ENCODE peak calls at places on chromosomes 5 and 9, in five cellular contexts. S is fibroblast of pulmonary artery; J is pons; I is activated CD4-positive, alpha-beta T cell treated with anti-CD3 and anti-CD28 coated beads for 24 hours; A is Calu3. L is an unnamed sample.

GRCh38 chr9:98017306-98017705 is 34.2 kb downstream of the ANP32B start:
- DNase-seq in J (no peak), I (no peak), A (no peak), S (no peak), L (no peak)

GRCh38 chr5:111618644-111619271 is 106.4 kb upstream of the STARD4 start:
- DNase-seq in S (no peak), I (no peak), J (no peak), A (no peak), L (no peak)

GRCh38 chr5:19927170-19927569 is 60.8 kb downstream of the CDH18 start:
- DNase-seq in J (no peak), A (no peak), I (no peak), S (no peak), L (no peak)

GRCh38 chr9:78788101-78788500 is 491.2 kb downstream of the PSAT1 start:
- DNase-seq in J (no peak), I (no peak), A (no peak), S (peak; percentile 14), L (no peak)

GRCh38 chr9:77987880-77988525 is 43.6 kb downstream of the GNAQ start:
- DNase-seq in A (no peak), S (no peak), J (no peak), I (no peak), L (no peak)

GRCh38 chr5:96338624-96339023 is 94.4 kb downstream of the PCSK1 start:
- DNase-seq in I (no peak), S (peak; percentile 30), J (peak; percentile 31), A (peak; percentile 38), L (no peak)

GRCh38 chr5:154071799-154072781 is 33.3 kb downstream of the MFAP3 start:
- DNase-seq in S (peak; percentile 81), A (peak; percentile 84), I (peak; percentile 82), J (peak; percentile 74), L (peak; percentile 70)

GRCh38 chr9:32455738-32456137 is 70.3 kb downstream of the RIGI start:
- DNase-seq in S (peak; percentile 19), I (no peak), J (no peak), A (no peak), L (no peak)

GRCh38 chr5:81751836-81752643 is 1.1 kb upstream of the SSBP2 start:
- DNase-seq in A (no peak), S (no peak), I (peak; percentile 6), J (peak; percentile 63), L (peak; percentile 18)

GRCh38 chr9:130390986-130391385 is 53.8 kb upstream of the ASS1 start:
- DNase-seq in S (no peak), J (no peak), I (no peak), A (no peak), L (no peak)

GRCh38 chr9:96071245-96072124 is 196.0 kb downstream of the ERCC6L2 start:
- DNase-seq in J (peak; percentile 40), S (peak; percentile 25), A (peak; percentile 29), I (no peak), L (no peak)

GRCh38 chr9:71121275-71122168 is at the start of gene TRPM3:
- DNase-seq in J (no peak), S (no peak), I (no peak), A (no peak), L (no peak)

GRCh38 chr5:101977729-101978345 is 318.2 kb downstream of the SLCO4C1 start:
- DNase-seq in I (no peak), J (peak; percentile 60), A (peak; percentile 20), S (peak; percentile 54), L (peak; percentile 14)

GRCh38 chr9:126319651-126320050 is 7.0 kb upstream of the MVB12B start:
- DNase-seq in S (no peak), J (peak; percentile 71), A (no peak), I (no peak), L (no peak)

GRCh38 chr5:40776658-40776977 is 20.9 kb upstream of the TTC33 start:
- DNase-seq in S (no peak), A (no peak), J (no peak), I (no peak), L (no peak)

GRCh38 chr5:102450313-102450990 is 48.3 kb downstream of the SLCO6A1 start:
- DNase-seq in A (no peak), I (no peak), S (peak; percentile 0), J (no peak), L (no peak)

GRCh38 chr5:154858972-154859950 is 834 bp downstream of the CNOT8 start:
- DNase-seq in S (no peak), J (peak; percentile 60), A (no peak), I (no peak), L (no peak)

GRCh38 chr5:72015103-72015548 is 92.1 kb upstream of the MAP1B start:
- DNase-seq in A (peak; percentile 85), S (peak; percentile 99), J (peak; percentile 87), I (no peak), L (no peak)

GRCh38 chr5:115850771-115851416 is 9.2 kb downstream of the AP3S1 start:
- DNase-seq in A (no peak), S (peak; percentile 77), I (no peak), J (peak; percentile 46), L (no peak)

GRCh38 chr9:74499770-74500583 is 2.8 kb downstream of the RORB start:
- DNase-seq in I (no peak), A (no peak), J (no peak), S (no peak), L (no peak)